ENCODE peak calls at places on chromosomes 12 and 14, in four cellular contexts. I, F, Q and K are unnamed samples.

GRCh38 chr12:122887817-122888212 is 8.1 kb downstream of the VPS37B start:
- DNase-seq in Q (no peak), F (no peak), I (no peak), K (no peak)

GRCh38 chr14:96202441-96203094 is 2.1 kb upstream of the BDKRB2 start:
- DNase-seq in Q (no peak), F (no peak), I (no peak), K (no peak)

GRCh38 chr12:8770499-8770898 is 51.9 kb upstream of the A2ML1 start:
- DNase-seq in F (no peak), I (no peak), Q (no peak), K (no peak)

GRCh38 chr12:459430-460258 is at the start of gene B4GALNT3:
- DNase-seq in Q (no peak), F (peak; percentile 81), I (peak; percentile 62), K (peak; percentile 78)

GRCh38 chr12:1630827-1631591 is 2.0 kb downstream of the WNT5B start:
- DNase-seq in I (peak; percentile 50), Q (no peak), F (peak; percentile 55), K (no peak)

GRCh38 chr12:114975974-114976310 is 292.0 kb upstream of the TBX3 start:
- DNase-seq in I (no peak), F (no peak), Q (no peak), K (no peak)

GRCh38 chr14:38127784-38128183 is 79.9 kb upstream of the SSTR1 start:
- DNase-seq in F (no peak), I (no peak), Q (no peak), K (no peak)

GRCh38 chr14:105805701-105806100 is 279.3 kb downstream of the TMEM121 start:
- DNase-seq in F (no peak), Q (no peak), I (no peak), K (no peak)

GRCh38 chr14:38721822-38722431 is 381.1 kb downstream of the SEC23A start:
- DNase-seq in Q (no peak), F (peak; percentile 87), I (peak; percentile 52), K (no peak)

GRCh38 chr14:96065661-96066459 is 26.7 kb downstream of the C14orf132 start:
- DNase-seq in Q (no peak), F (peak; percentile 26), I (no peak), K (peak; percentile 67)

GRCh38 chr12:51421266-51421884 is 3.3 kb upstream of the SLC4A8 start:
- DNase-seq in I (no peak), Q (no peak), F (peak; percentile 87), K (no peak)

GRCh38 chr12:74780458-74781241 is 243.0 kb downstream of the ATXN7L3B start:
- DNase-seq in Q (no peak), F (no peak), I (no peak), K (no peak)

GRCh38 chr12:20415013-20415412 is 46.7 kb downstream of the PDE3A start:
- DNase-seq in I (no peak), Q (no peak), F (no peak), K (no peak)

GRCh38 chr12:116263844-116264243 is 13.6 kb downstream of the MED13L start:
- DNase-seq in F (peak; percentile 46), I (no peak), Q (no peak), K (no peak)

GRCh38 chr12:76260390-76260748 is 87.8 kb downstream of the BBS10 start:
- DNase-seq in F (no peak), Q (no peak), I (no peak), K (no peak)

GRCh38 chr12:102913453-102914226 is 3.4 kb downstream of the PAH start:
- DNase-seq in F (no peak), I (no peak), Q (no peak), K (no peak)

GRCh38 chr12:288687-289086 is 26.1 kb upstream of the SLC6A13 start:
- DNase-seq in I (no peak), Q (no peak), F (no peak), K (no peak)

GRCh38 chr14:101495827-101496778 is 65.2 kb upstream of the DIO3 start:
- DNase-seq in F (no peak), I (no peak), Q (no peak), K (peak; percentile 46)

GRCh38 chr12:2057041-2057792 is 4.4 kb downstream of the CACNA1C start:
- DNase-seq in Q (no peak), F (peak; percentile 97), I (peak; percentile 77), K (no peak)

GRCh38 chr14:42918615-42919014 is 1311.9 kb downstream of the LRFN5 start:
- DNase-seq in Q (no peak), F (no peak), I (no peak), K (no peak)

GRCh38 chr14:96407980-96408570 is 16.1 kb downstream of the AK7 start:
- DNase-seq in Q (no peak), I (no peak), F (no peak), K (no peak)

GRCh38 chr12:38154096-38155019 is 162.2 kb upstream of the ALG10B start:
- DNase-seq in I (no peak), F (no peak), Q (no peak), K (no peak)

GRCh38 chr12:132494294-132495164 is 4.6 kb downstream of the FBRSL1 start:
- DNase-seq in Q (no peak), I (no peak), F (no peak), K (no peak)

GRCh38 chr14:39469094-39469710 is 37.0 kb upstream of the FBXO33 start:
- DNase-seq in F (peak; percentile 73), Q (no peak), I (no peak), K (no peak)

GRCh38 chr12:84701966-84702365 is 210.6 kb downstream of the SLC6A15 start:
- DNase-seq in F (no peak), Q (no peak), I (no peak), K (no peak)

GRCh38 chr14:32933623-32933942 is 5.1 kb upstream of the NPAS3 start:
- DNase-seq in F (peak; percentile 74), I (no peak), Q (no peak), K (no peak)

GRCh38 chr14:68210729-68211299 is 391.2 kb downstream of the RAD51B start:
- DNase-seq in I (no peak), Q (no peak), F (no peak), K (no peak)

GRCh38 chr12:101696477-101697196 is 803 bp upstream of the CHPT1 start:
- DNase-seq in I (peak; percentile 84), F (peak; percentile 8), Q (no peak), K (no peak)

DNA sequence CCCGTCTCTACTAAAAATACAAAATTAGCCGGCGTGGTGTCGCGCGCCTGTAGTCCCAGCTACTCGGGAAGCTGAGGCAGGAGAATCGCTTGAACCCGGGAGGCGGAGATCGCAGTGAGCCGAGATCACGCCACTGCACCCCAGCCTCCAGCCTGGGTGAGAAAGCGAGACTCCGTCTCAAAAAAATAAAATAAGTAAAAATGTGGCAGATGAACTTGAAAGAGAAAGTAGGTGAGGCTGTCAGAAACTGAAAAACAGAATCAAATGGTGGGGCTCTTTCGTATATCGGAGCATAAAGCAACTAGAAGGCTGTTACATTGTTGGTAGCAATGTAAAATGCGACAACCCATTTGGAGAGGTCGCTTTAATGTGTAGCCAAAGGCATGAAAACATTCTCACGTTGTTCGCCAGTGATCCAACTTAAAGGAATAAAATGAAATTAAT is 767 bp upstream of the CCNT1 start:
- DNase-seq in Q (no peak), F (peak; percentile 19), I (no peak), K (no peak)
- H3K4me3 ChIP-seq in Q (peak overlapping the region; percentile 88), F (peak overlapping the region; percentile 78), I (peak overlapping the region; percentile 77), K (peak overlapping the region; percentile 87)

GRCh38 chr12:53295891-53296219 is 513 bp downstream of the PFDN5 start:
- DNase-seq in Q (no peak), I (no peak), F (no peak), K (no peak)

GRCh38 chr12:53298154-53298553 is 1.3 kb upstream of the MYG1 start:
- DNase-seq in Q (no peak), I (no peak), F (no peak), K (no peak)

GRCh38 chr12:53292441-53292840 is 2.9 kb upstream of the PFDN5 start:
- DNase-seq in Q (no peak), I (no peak), F (no peak), K (no peak)

GRCh38 chr12:53299101-53299453 is 418 bp upstream of the MYG1 start:
- DNase-seq in F (no peak), Q (no peak), I (no peak), K (no peak)

DNA sequence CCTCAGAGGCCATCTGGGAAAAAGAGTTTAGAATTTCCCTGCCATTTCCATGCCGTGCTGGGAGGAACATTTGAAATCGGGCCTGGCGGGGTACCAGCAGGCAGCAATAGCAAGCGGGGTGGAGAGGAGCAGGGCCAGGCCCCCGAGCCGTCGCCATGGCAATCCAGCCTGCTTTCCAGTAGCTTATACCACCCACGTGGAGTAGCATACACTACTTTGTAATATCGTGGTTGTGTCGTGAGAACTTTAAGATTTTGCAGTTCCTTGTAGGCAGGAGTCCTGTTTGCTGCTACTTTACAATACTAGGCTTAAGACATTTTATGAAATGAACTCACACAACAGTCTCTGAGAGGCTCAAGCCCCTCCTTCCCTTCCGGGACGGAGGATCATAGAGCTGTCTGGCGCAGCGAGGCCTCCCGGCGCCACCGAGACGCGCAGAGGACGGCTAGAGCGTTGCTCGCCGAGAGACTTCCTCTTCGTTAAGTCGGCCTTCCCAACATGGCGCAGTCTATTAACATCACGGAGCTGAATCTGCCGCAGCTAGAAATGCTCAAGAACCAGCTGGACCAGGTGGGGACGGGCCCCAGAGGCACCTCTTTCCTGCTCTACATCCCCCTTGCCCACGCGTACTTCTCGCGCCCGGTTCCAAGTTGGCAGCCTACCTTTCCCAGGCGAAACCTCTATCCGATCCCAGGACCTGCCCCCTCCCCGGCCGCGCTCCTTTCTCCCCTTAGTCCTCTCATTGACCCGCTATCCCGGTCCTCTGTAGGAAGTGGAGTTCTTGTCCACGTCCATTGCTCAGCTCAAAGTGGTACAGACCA is at the start of gene PFDN5:
- DNase-seq in F (peak; percentile 93), Q (peak; percentile 54), I (peak; percentile 94), K (peak; percentile 90)
- TF ChIP-seq CTCF in F (no peak), Q (peak; percentile 27), I (peak; percentile 13), K (no peak)

GRCh38 chr12:110244372-110244771 is 36.7 kb upstream of the ATP2A2 start:
- DNase-seq in F (no peak), Q (no peak), I (no peak), K (no peak)

GRCh38 chr12:110246690-110247339 is 34.2 kb upstream of the ATP2A2 start:
- DNase-seq in I (no peak), F (no peak), Q (no peak), K (no peak)

GRCh38 chr12:110247340-110248095 is 33.5 kb upstream of the ATP2A2 start:
- DNase-seq in Q (no peak), I (peak; percentile 64), F (no peak), K (no peak)

GRCh38 chr12:110244829-110245228 is 36.2 kb upstream of the ATP2A2 start:
- DNase-seq in F (peak; percentile 87), I (no peak), Q (no peak), K (no peak)

GRCh38 chr12:110245278-110245868 is 35.7 kb upstream of the ATP2A2 start:
- DNase-seq in I (no peak), Q (no peak), F (peak; percentile 73), K (no peak)
- H3K27ac ChIP-seq in I (no peak overlapping the region), Q (peak overlapping the region; percentile 96), F (no peak overlapping the region), K (peak overlapping the region; percentile 88)

DNA sequence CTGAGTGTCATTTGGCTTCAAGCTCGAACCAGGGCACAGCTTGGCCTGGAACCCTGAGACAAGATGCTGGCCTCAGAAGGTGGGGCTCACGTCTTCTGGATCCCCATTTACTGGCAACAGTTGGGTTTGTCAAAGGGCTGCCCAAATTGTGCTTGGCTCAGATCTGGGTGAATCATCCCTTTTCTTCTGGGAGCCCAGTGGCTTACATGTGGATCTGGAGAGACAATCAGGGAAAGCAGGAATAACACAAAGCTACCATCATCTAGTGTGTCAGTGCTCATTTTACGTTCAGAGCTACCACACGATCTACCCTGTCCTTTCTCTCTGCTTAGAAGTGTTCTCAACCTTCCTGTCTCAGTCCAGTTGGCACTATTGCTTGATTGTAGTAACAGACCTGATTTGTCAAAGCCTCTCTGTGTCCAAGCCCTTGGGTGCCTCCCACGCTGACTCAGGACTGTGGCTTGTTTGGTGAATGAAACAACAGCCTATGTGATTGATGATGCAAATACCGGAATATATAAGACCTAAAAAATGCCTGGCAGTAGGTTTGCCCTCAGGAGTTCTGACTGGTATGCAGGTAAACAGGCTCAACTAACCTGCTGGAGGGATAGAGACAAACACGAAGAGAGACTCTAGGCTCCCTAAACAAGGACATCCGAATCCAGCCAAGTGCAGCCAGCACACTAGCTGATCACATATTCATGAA is 974.3 kb downstream of the VRK1 start:
- DNase-seq in I (no peak), F (no peak), Q (no peak), K (no peak)
- H3K4me3 ChIP-seq in I (no peak overlapping the region), F (no peak overlapping the region), Q (no peak overlapping the region), K (no peak overlapping the region)